ENCODE peak calls at places on chromosomes 16 and 17, in six cellular contexts. B is natural killer cell; R is left cardiac atrium; A is activated CD8-positive, alpha-beta T cell treated with anti-CD3 and anti-CD28 coated beads, Interleukin-2, amount 10 ng/mL, durations not matched to agents 7 days and 5 days; D is stimulated activated naive CD8-positive, alpha-beta T cell treated with anti-CD3 and anti-CD28 coated beads, Interleukin-15, Interleukin-2, amounts not matched to agents 100 U/mL and 50 U/mL, for 24 hours; O is sciatic nerve. I is an unnamed sample.

GRCh38 chr16:21653571-21653970 is 1.2 kb upstream of the IGSF6 start:
- ATAC-seq in B (no peak), R (no peak), A (no peak), D (no peak), O (peak), I (peak)

GRCh38 chr16:56732366-56732765 is 2.4 kb downstream of the NUP93 start:
- ATAC-seq in B (no peak), R (no peak), A (no peak), D (no peak), O (no peak), I (no peak)

GRCh38 chr16:71845639-71846431 is at the start of gene ATXN1L:
- ATAC-seq in B (peak), R (peak), A (peak), D (peak), O (peak), I (peak)

GRCh38 chr16:72482695-72483094 is 310.7 kb upstream of the PMFBP1 start:
- ATAC-seq in B (no peak), R (no peak), A (no peak), D (no peak), O (no peak), I (no peak)

GRCh38 chr17:67751101-67752074 is 33.7 kb downstream of the NOL11 start:
- ATAC-seq in B (no peak), R (no peak), A (no peak), D (no peak), O (no peak), I (no peak)

GRCh38 chr17:72512649-72513556 is 392.1 kb downstream of the SOX9 start:
- ATAC-seq in B (peak), R (no peak), A (no peak), D (no peak), O (no peak), I (no peak)

GRCh38 chr16:12096828-12097522 is 120.4 kb downstream of the SNX29 start:
- ATAC-seq in B (no peak), R (no peak), A (no peak), D (no peak), O (peak), I (no peak)

GRCh38 chr17:20922128-20922670 is 120.6 kb downstream of the USP22 start:
- ATAC-seq in B (no peak), R (no peak), A (no peak), D (no peak), O (no peak), I (peak)

GRCh38 chr16:8818499-8819270 is 21.0 kb downstream of the PMM2 start:
- ATAC-seq in B (no peak), R (peak), A (no peak), D (peak), O (no peak), I (no peak)

GRCh38 chr17:77212081-77212832 is 71.5 kb downstream of the SEC14L1 start:
- ATAC-seq in B (no peak), R (no peak), A (no peak), D (no peak), O (peak), I (no peak)

GRCh38 chr16:1667271-1667670 is 10.8 kb upstream of the JPT2 start:
- ATAC-seq in B (no peak), R (no peak), A (no peak), D (no peak), O (no peak), I (no peak)

GRCh38 chr17:27357236-27357635 is 63.3 kb downstream of the WSB1 start:
- ATAC-seq in B (no peak), R (no peak), A (no peak), D (no peak), O (no peak), I (no peak)

GRCh38 chr16:19542138-19542821 is 13.2 kb upstream of the VPS35L start:
- ATAC-seq in B (no peak), R (no peak), A (no peak), D (no peak), O (no peak), I (no peak)

GRCh38 chr17:8837438-8838075 is 29.9 kb downstream of the PIK3R6 start:
- ATAC-seq in B (no peak), R (no peak), A (no peak), D (no peak), O (no peak), I (no peak)

GRCh38 chr17:76153640-76154039 is 12.6 kb upstream of the FOXJ1 start:
- ATAC-seq in B (no peak), R (no peak), A (no peak), D (no peak), O (peak), I (no peak)

GRCh38 chr16:8863594-8864424 is 5.0 kb downstream of the CARHSP1 start:
- ATAC-seq in B (no peak), R (peak), A (no peak), D (no peak), O (peak), I (no peak)

GRCh38 chr16:11621920-11622651 is 35.4 kb upstream of the LITAF start:
- ATAC-seq in B (peak), R (peak), A (peak), D (peak), O (peak), I (peak)

GRCh38 chr17:75832652-75833400 is 11.4 kb downstream of the UNC13D start:
- ATAC-seq in B (peak), R (peak), A (peak), D (peak), O (no peak), I (no peak)

GRCh38 chr17:6940186-6940649 is 55.6 kb upstream of the ALOX12 start:
- ATAC-seq in B (no peak), R (peak), A (no peak), D (no peak), O (peak), I (peak)

GRCh38 chr16:12470311-12471229 is 333.1 kb downstream of the CPPED1 start:
- ATAC-seq in B (no peak), R (peak), A (no peak), D (no peak), O (no peak), I (no peak)

GRCh38 chr16:78844028-78844427 is 744.6 kb downstream of the WWOX start:
- ATAC-seq in B (no peak), R (no peak), A (no peak), D (no peak), O (no peak), I (no peak)

GRCh38 chr17:77074681-77075080 is 66.1 kb upstream of the SEC14L1 start:
- ATAC-seq in B (no peak), R (no peak), A (no peak), D (no peak), O (no peak), I (no peak)

GRCh38 chr16:19991614-19992013 is 82.1 kb downstream of the GPR139 start:
- ATAC-seq in B (no peak), R (no peak), A (no peak), D (no peak), O (no peak), I (no peak)

GRCh38 chr17:68320943-68321557 is 29.8 kb downstream of the ARSG start:
- ATAC-seq in B (no peak), R (no peak), A (no peak), D (no peak), O (no peak), I (no peak)